ENCODE peak calls at places on chromosome 15, in five cellular contexts. T is KG1, I is GM12892, L is neural crest cell, M is sigmoid colon. C is an unnamed sample.

GRCh38 chr15:55766676-55767075 is 23.7 kb upstream of the PRTG start:
- DNase-seq in L (no peak), T (no peak), M (no peak), I (no peak), C (no peak)

GRCh38 chr15:30990451-30991300 is 752 bp downstream of the MTMR10 start:
- DNase-seq in I (no peak), T (no peak), M (no peak), L (no peak), C (no peak)

GRCh38 chr15:31845791-31846190 is 184.5 kb upstream of the CHRNA7 start:
- DNase-seq in L (no peak), M (no peak), T (no peak), I (no peak), C (no peak)

GRCh38 chr15:89221543-89221942 is at the start of gene RLBP1:
- DNase-seq in L (peak), I (no peak), T (no peak), M (no peak), C (no peak)

GRCh38 chr15:28945626-28946215 is 59.9 kb downstream of the APBA2 start:
- DNase-seq in L (no peak), M (peak), T (no peak), I (no peak), C (no peak)

GRCh38 chr15:68644996-68645395 is 66.2 kb downstream of the CORO2B start:
- DNase-seq in L (no peak), T (no peak), I (no peak), M (peak), C (no peak)

GRCh38 chr15:41930221-41930866 is 36.5 kb upstream of the SPTBN5 start:
- DNase-seq in L (no peak), T (no peak), M (no peak), I (no peak), C (no peak)

GRCh38 chr15:83100072-83100646 is 7.3 kb upstream of the TM6SF1 start:
- DNase-seq in T (no peak), I (no peak), M (no peak), L (no peak), C (peak)

GRCh38 chr15:38414351-38414750 is 39.6 kb upstream of the FAM98B start:
- DNase-seq in L (peak), M (peak), I (no peak), T (peak), C (peak)

GRCh38 chr15:82917252-82917651 is 35.3 kb downstream of the HOMER2 start:
- DNase-seq in T (no peak), M (no peak), L (no peak), I (no peak), C (no peak)

GRCh38 chr15:88232771-88233170 is 23.8 kb downstream of the NTRK3 start:
- DNase-seq in I (no peak), T (no peak), L (no peak), M (no peak), C (no peak)

GRCh38 chr15:31306426-31307269 is 20.0 kb upstream of the KLF13 start:
- DNase-seq in M (peak), I (no peak), L (peak), T (no peak), C (no peak)

GRCh38 chr15:41944313-41944940 is 27.9 kb downstream of the EHD4 start:
- DNase-seq in L (no peak), M (peak), T (no peak), I (no peak), C (no peak)

GRCh38 chr15:71202712-71203111 is 87.4 kb downstream of the THSD4 start:
- DNase-seq in T (no peak), L (no peak), M (no peak), I (no peak), C (no peak)

GRCh38 chr15:62173215-62173614 is 8.1 kb upstream of the C2CD4B start:
- DNase-seq in M (no peak), I (no peak), L (no peak), T (no peak), C (no peak)

GRCh38 chr15:70602281-70602680 is 161.1 kb downstream of the UACA start:
- DNase-seq in M (no peak), L (no peak), I (no peak), T (no peak), C (no peak)

GRCh38 chr15:89680282-89680873 is 1.2 kb upstream of the PLIN1 start:
- DNase-seq in T (no peak), M (peak), I (no peak), L (no peak), C (no peak)

GRCh38 chr15:29998017-29998416 is 84.7 kb upstream of the GOLGA8J start:
- DNase-seq in T (no peak), M (no peak), I (no peak), L (no peak), C (no peak)

GRCh38 chr15:84905016-84905916 is 20.8 kb downstream of the SLC28A1 start:
- DNase-seq in M (peak), T (no peak), L (no peak), I (no peak), C (no peak)

GRCh38 chr15:77853910-77854309 is 221.2 kb upstream of the LINGO1 start:
- DNase-seq in M (peak), T (no peak), I (no peak), L (no peak), C (no peak)